ENCODE peak calls at places on chromosome 7, in eight cellular contexts. One of them, this sample, is unnamed.

GRCh38 chr7:116258734-116259133 is 48.4 kb downstream of the TES start:
- DNase-seq in bronchial epithelial cell: peak
- DNase-seq in mesendoderm: peak
- DNase-seq in colonic mucosa: peak
- DNase-seq in mesenchymal stem cell: peak
- DNase-seq in cardiac muscle cell: peak
- DNase-seq in CD8-positive, alpha-beta T cell: no peak
- DNase-seq in psoas muscle: no peak
- DNase-seq in this sample: no peak

GRCh38 chr7:70402069-70402468 is 729.9 kb upstream of the GALNT17 start:
- DNase-seq in CD8-positive, alpha-beta T cell: no peak
- DNase-seq in colonic mucosa: no peak
- DNase-seq in mesendoderm: no peak
- DNase-seq in bronchial epithelial cell: no peak
- DNase-seq in cardiac muscle cell: no peak
- DNase-seq in mesenchymal stem cell: no peak
- DNase-seq in psoas muscle: no peak
- DNase-seq in this sample: no peak

GRCh38 chr7:134444198-134444960 is 14.5 kb downstream of the AKR1B1 start:
- DNase-seq in mesenchymal stem cell: no peak
- DNase-seq in bronchial epithelial cell: no peak
- DNase-seq in mesendoderm: no peak
- DNase-seq in CD8-positive, alpha-beta T cell: no peak
- DNase-seq in psoas muscle: peak
- DNase-seq in colonic mucosa: no peak
- DNase-seq in cardiac muscle cell: no peak
- DNase-seq in this sample: no peak

GRCh38 chr7:143013897-143014296 is 13.0 kb downstream of the OR9A2 start:
- DNase-seq in colonic mucosa: no peak
- DNase-seq in psoas muscle: no peak
- DNase-seq in bronchial epithelial cell: peak
- DNase-seq in mesendoderm: no peak
- DNase-seq in mesenchymal stem cell: peak
- DNase-seq in cardiac muscle cell: peak
- DNase-seq in CD8-positive, alpha-beta T cell: no peak
- DNase-seq in this sample: no peak

GRCh38 chr7:37285701-37286475 is 162.8 kb downstream of the ELMO1 start:
- DNase-seq in CD8-positive, alpha-beta T cell: no peak
- DNase-seq in mesendoderm: peak
- DNase-seq in mesenchymal stem cell: no peak
- DNase-seq in psoas muscle: no peak
- DNase-seq in bronchial epithelial cell: no peak
- DNase-seq in colonic mucosa: no peak
- DNase-seq in cardiac muscle cell: peak
- DNase-seq in this sample: no peak

GRCh38 chr7:152520861-152521302 is 85.1 kb upstream of the KMT2C start:
- DNase-seq in psoas muscle: no peak
- DNase-seq in CD8-positive, alpha-beta T cell: no peak
- DNase-seq in mesendoderm: no peak
- DNase-seq in bronchial epithelial cell: no peak
- DNase-seq in mesenchymal stem cell: no peak
- DNase-seq in colonic mucosa: no peak
- DNase-seq in cardiac muscle cell: peak
- DNase-seq in this sample: no peak

GRCh38 chr7:73512018-73512780 is 9.9 kb downstream of the BAZ1B start:
- DNase-seq in CD8-positive, alpha-beta T cell: no peak
- DNase-seq in psoas muscle: no peak
- DNase-seq in cardiac muscle cell: no peak
- DNase-seq in mesendoderm: no peak
- DNase-seq in colonic mucosa: no peak
- DNase-seq in bronchial epithelial cell: no peak
- DNase-seq in mesenchymal stem cell: no peak
- DNase-seq in this sample: no peak

GRCh38 chr7:67917118-67917755 is 920.6 kb downstream of the TYW1 start:
- DNase-seq in mesendoderm: peak
- DNase-seq in colonic mucosa: no peak
- DNase-seq in bronchial epithelial cell: no peak
- DNase-seq in psoas muscle: no peak
- DNase-seq in cardiac muscle cell: no peak
- DNase-seq in CD8-positive, alpha-beta T cell: no peak
- DNase-seq in mesenchymal stem cell: no peak
- DNase-seq in this sample: no peak

GRCh38 chr7:7569113-7569527 is 2.4 kb downstream of the MIOS start:
- DNase-seq in psoas muscle: no peak
- DNase-seq in bronchial epithelial cell: no peak
- DNase-seq in colonic mucosa: no peak
- DNase-seq in cardiac muscle cell: no peak
- DNase-seq in mesendoderm: no peak
- DNase-seq in CD8-positive, alpha-beta T cell: peak
- DNase-seq in mesenchymal stem cell: no peak
- DNase-seq in this sample: peak

GRCh38 chr7:131688738-131689661 is 132.6 kb upstream of the PODXL start:
- DNase-seq in mesendoderm: peak
- DNase-seq in mesenchymal stem cell: peak
- DNase-seq in colonic mucosa: peak
- DNase-seq in psoas muscle: peak
- DNase-seq in cardiac muscle cell: peak
- DNase-seq in bronchial epithelial cell: peak
- DNase-seq in CD8-positive, alpha-beta T cell: peak
- DNase-seq in this sample: no peak

GRCh38 chr7:2866601-2867000 is 22.5 kb upstream of the GNA12 start:
- DNase-seq in psoas muscle: no peak
- DNase-seq in mesenchymal stem cell: no peak
- DNase-seq in mesendoderm: no peak
- DNase-seq in CD8-positive, alpha-beta T cell: no peak
- DNase-seq in cardiac muscle cell: no peak
- DNase-seq in bronchial epithelial cell: no peak
- DNase-seq in colonic mucosa: no peak
- DNase-seq in this sample: no peak

GRCh38 chr7:20172736-20173334 is 44.3 kb downstream of the MACC1 start:
- DNase-seq in CD8-positive, alpha-beta T cell: no peak
- DNase-seq in mesenchymal stem cell: peak
- DNase-seq in mesendoderm: peak
- DNase-seq in bronchial epithelial cell: peak
- DNase-seq in cardiac muscle cell: peak
- DNase-seq in colonic mucosa: peak
- DNase-seq in psoas muscle: no peak
- DNase-seq in this sample: no peak

GRCh38 chr7:2523941-2524807 is 4.6 kb downstream of the LFNG start:
- DNase-seq in mesenchymal stem cell: peak
- DNase-seq in mesendoderm: peak
- DNase-seq in CD8-positive, alpha-beta T cell: peak
- DNase-seq in bronchial epithelial cell: peak
- DNase-seq in psoas muscle: peak
- DNase-seq in colonic mucosa: peak
- DNase-seq in cardiac muscle cell: peak
- DNase-seq in this sample: no peak

GRCh38 chr7:12984117-12984516 is 296.7 kb downstream of the ARL4A start:
- DNase-seq in bronchial epithelial cell: no peak
- DNase-seq in cardiac muscle cell: no peak
- DNase-seq in mesenchymal stem cell: no peak
- DNase-seq in colonic mucosa: no peak
- DNase-seq in mesendoderm: no peak
- DNase-seq in CD8-positive, alpha-beta T cell: no peak
- DNase-seq in psoas muscle: no peak
- DNase-seq in this sample: no peak
- H3K4me3 ChIP-seq in bronchial epithelial cell: no peak
- H3K4me3 ChIP-seq in cardiac muscle cell: no peak
- H3K4me3 ChIP-seq in mesenchymal stem cell: no peak
- H3K4me3 ChIP-seq in colonic mucosa: no peak
- H3K4me3 ChIP-seq in mesendoderm: no peak
- H3K4me3 ChIP-seq in CD8-positive, alpha-beta T cell: no peak
- H3K4me3 ChIP-seq in psoas muscle: no peak
- H3K4me3 ChIP-seq in this sample: no peak

GRCh38 chr7:129824291-129825004 is 128.3 kb downstream of the UBE2H start:
- DNase-seq in mesendoderm: no peak
- DNase-seq in bronchial epithelial cell: no peak
- DNase-seq in cardiac muscle cell: no peak
- DNase-seq in mesenchymal stem cell: no peak
- DNase-seq in CD8-positive, alpha-beta T cell: no peak
- DNase-seq in psoas muscle: no peak
- DNase-seq in colonic mucosa: no peak
- DNase-seq in this sample: no peak
- H3K4me3 ChIP-seq in mesendoderm: no peak
- H3K4me3 ChIP-seq in bronchial epithelial cell: peak
- H3K4me3 ChIP-seq in cardiac muscle cell: peak
- H3K4me3 ChIP-seq in mesenchymal stem cell: peak
- H3K4me3 ChIP-seq in CD8-positive, alpha-beta T cell: peak
- H3K4me3 ChIP-seq in psoas muscle: peak
- H3K4me3 ChIP-seq in colonic mucosa: peak
- H3K4me3 ChIP-seq in this sample: peak

GRCh38 chr7:155789001-155789725 is 23.1 kb downstream of the SHH start:
- DNase-seq in colonic mucosa: no peak
- DNase-seq in psoas muscle: no peak
- DNase-seq in mesenchymal stem cell: no peak
- DNase-seq in cardiac muscle cell: no peak
- DNase-seq in bronchial epithelial cell: no peak
- DNase-seq in CD8-positive, alpha-beta T cell: no peak
- DNase-seq in mesendoderm: no peak
- DNase-seq in this sample: no peak

GRCh38 chr7:155785536-155785935 is 26.7 kb downstream of the SHH start:
- DNase-seq in colonic mucosa: no peak
- DNase-seq in bronchial epithelial cell: no peak
- DNase-seq in mesenchymal stem cell: peak
- DNase-seq in psoas muscle: no peak
- DNase-seq in CD8-positive, alpha-beta T cell: no peak
- DNase-seq in mesendoderm: no peak
- DNase-seq in cardiac muscle cell: no peak
- DNase-seq in this sample: no peak

GRCh38 chr7:155788616-155789000 is 23.7 kb downstream of the SHH start:
- DNase-seq in bronchial epithelial cell: no peak
- DNase-seq in mesendoderm: no peak
- DNase-seq in mesenchymal stem cell: no peak
- DNase-seq in CD8-positive, alpha-beta T cell: no peak
- DNase-seq in psoas muscle: no peak
- DNase-seq in colonic mucosa: no peak
- DNase-seq in cardiac muscle cell: no peak
- DNase-seq in this sample: no peak

GRCh38 chr7:155786491-155786890 is 25.8 kb downstream of the SHH start:
- DNase-seq in colonic mucosa: no peak
- DNase-seq in CD8-positive, alpha-beta T cell: no peak
- DNase-seq in mesendoderm: no peak
- DNase-seq in cardiac muscle cell: no peak
- DNase-seq in mesenchymal stem cell: no peak
- DNase-seq in psoas muscle: no peak
- DNase-seq in bronchial epithelial cell: no peak
- DNase-seq in this sample: no peak

DNA sequence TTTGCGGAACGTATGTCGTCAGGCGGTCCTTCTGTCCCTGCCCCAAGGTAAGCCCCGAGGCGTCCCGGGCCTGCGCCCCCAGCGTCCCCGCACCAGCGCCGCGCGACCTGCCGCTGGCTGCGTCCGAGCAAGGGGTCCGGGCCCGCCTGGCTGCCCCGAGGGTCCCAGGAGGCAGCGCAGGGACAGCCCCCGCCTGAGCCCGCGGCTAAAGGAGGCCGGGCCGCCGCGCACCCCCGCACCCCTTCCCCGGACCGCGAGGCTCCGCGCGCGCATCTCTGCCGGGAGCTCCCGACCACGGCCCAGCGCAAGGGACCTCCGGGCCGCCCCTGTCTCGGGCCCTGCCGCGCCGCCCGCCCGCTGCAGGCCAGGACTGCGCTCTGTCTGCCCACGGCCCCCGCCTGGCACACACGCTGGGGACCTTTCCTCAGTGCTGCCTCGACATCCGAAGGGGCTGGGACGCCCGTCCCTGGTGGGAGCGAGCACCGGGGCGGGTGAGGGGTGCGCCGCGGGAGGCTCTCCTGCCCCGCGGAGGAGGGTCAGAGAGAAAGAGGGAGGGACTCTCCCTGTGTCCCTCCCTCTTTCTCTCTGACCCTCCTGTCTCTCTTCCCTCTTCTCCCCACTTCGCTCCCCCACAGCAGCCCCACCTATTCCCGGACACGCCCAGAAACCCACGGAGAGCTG is 25.0 kb downstream of the SHH start:
- DNase-seq in psoas muscle: no peak
- DNase-seq in colonic mucosa: no peak
- DNase-seq in mesenchymal stem cell: peak
- DNase-seq in cardiac muscle cell: peak
- DNase-seq in CD8-positive, alpha-beta T cell: no peak
- DNase-seq in mesendoderm: no peak
- DNase-seq in bronchial epithelial cell: no peak
- DNase-seq in this sample: no peak
- H3K4me3 ChIP-seq in psoas muscle: peak
- H3K4me3 ChIP-seq in colonic mucosa: peak
- H3K4me3 ChIP-seq in mesenchymal stem cell: peak
- H3K4me3 ChIP-seq in cardiac muscle cell: peak
- H3K4me3 ChIP-seq in CD8-positive, alpha-beta T cell: no peak
- H3K4me3 ChIP-seq in mesendoderm: no peak
- H3K4me3 ChIP-seq in bronchial epithelial cell: peak
- H3K4me3 ChIP-seq in this sample: no peak

GRCh38 chr7:140402178-140402835 is 1.6 kb upstream of the RAB19 start:
- DNase-seq in bronchial epithelial cell: peak
- DNase-seq in colonic mucosa: no peak
- DNase-seq in cardiac muscle cell: peak
- DNase-seq in CD8-positive, alpha-beta T cell: no peak
- DNase-seq in mesenchymal stem cell: peak
- DNase-seq in psoas muscle: no peak
- DNase-seq in mesendoderm: no peak
- DNase-seq in this sample: no peak

GRCh38 chr7:140403878-140404564 is at the start of gene RAB19:
- DNase-seq in CD8-positive, alpha-beta T cell: peak
- DNase-seq in colonic mucosa: peak
- DNase-seq in psoas muscle: no peak
- DNase-seq in bronchial epithelial cell: no peak
- DNase-seq in mesenchymal stem cell: no peak
- DNase-seq in mesendoderm: peak
- DNase-seq in cardiac muscle cell: no peak
- DNase-seq in this sample: peak

GRCh38 chr7:140400381-140400780 is 2.1 kb upstream of the SLC37A3 start:
- DNase-seq in cardiac muscle cell: no peak
- DNase-seq in mesenchymal stem cell: no peak
- DNase-seq in bronchial epithelial cell: no peak
- DNase-seq in psoas muscle: no peak
- DNase-seq in colonic mucosa: no peak
- DNase-seq in mesendoderm: no peak
- DNase-seq in CD8-positive, alpha-beta T cell: no peak
- DNase-seq in this sample: no peak

GRCh38 chr7:140398821-140399220 is 491 bp upstream of the SLC37A3 start:
- DNase-seq in psoas muscle: no peak
- DNase-seq in bronchial epithelial cell: no peak
- DNase-seq in mesendoderm: no peak
- DNase-seq in mesenchymal stem cell: no peak
- DNase-seq in colonic mucosa: no peak
- DNase-seq in cardiac muscle cell: no peak
- DNase-seq in CD8-positive, alpha-beta T cell: no peak
- DNase-seq in this sample: no peak

DNA sequence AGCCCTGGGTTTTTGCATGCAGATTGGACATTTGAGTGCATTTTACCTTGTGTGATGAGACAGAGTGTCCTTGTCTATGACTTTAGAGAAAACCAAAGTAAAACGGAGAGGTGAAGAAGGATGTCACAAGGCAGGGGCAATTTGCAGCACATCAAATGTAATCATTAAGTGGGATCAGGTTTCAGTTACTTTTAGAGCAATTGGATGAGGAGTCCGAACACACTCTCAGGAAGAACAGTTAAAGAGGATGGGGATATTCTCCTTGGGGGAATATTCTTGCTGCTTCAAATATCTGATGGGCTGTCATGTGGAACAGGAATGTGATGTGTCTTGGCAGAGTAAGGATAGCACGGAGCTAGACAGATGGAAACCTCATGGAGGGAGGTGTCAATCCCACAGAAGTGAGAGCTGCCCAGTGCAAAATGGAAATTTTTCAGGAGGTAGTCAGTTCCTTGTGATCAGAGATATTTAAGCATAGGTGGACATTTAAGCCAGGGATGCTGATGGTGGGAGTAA is 765 bp downstream of the RAB19 start:
- DNase-seq in mesendoderm: no peak
- DNase-seq in psoas muscle: no peak
- DNase-seq in CD8-positive, alpha-beta T cell: no peak
- DNase-seq in mesenchymal stem cell: no peak
- DNase-seq in bronchial epithelial cell: no peak
- DNase-seq in colonic mucosa: no peak
- DNase-seq in cardiac muscle cell: no peak
- DNase-seq in this sample: no peak
- H3K4me3 ChIP-seq in mesendoderm: no peak
- H3K4me3 ChIP-seq in psoas muscle: no peak
- H3K4me3 ChIP-seq in CD8-positive, alpha-beta T cell: peak
- H3K4me3 ChIP-seq in mesenchymal stem cell: no peak
- H3K4me3 ChIP-seq in bronchial epithelial cell: no peak
- H3K4me3 ChIP-seq in colonic mucosa: peak
- H3K4me3 ChIP-seq in cardiac muscle cell: no peak
- H3K4me3 ChIP-seq in this sample: no peak